ENCODE peak calls at places on chromosomes 4 and X, in six cellular contexts. One of them, this sample, is unnamed.
A peak's percentile ranks its signal among the peaks of the same experiment; 100 is the strongest.

GRCh38 chr4:85925071-85925470 is 434.8 kb downstream of the MAPK10 start:
- DNase-seq in K562: no peak
- DNase-seq in A549: no peak
- DNase-seq in IMR-90: no peak
- DNase-seq in HepG2: no peak
- DNase-seq in GM12878: no peak
- DNase-seq in this sample: no peak

GRCh38 chrX:76802698-76803097 is 375.2 kb downstream of the MAGEE1 start:
- DNase-seq in K562: no peak
- DNase-seq in A549: peak; percentile 55
- DNase-seq in IMR-90: no peak
- DNase-seq in HepG2: no peak
- DNase-seq in GM12878: no peak
- DNase-seq in this sample: no peak

GRCh38 chr4:147739239-147739823 is 7.4 kb downstream of the ARHGAP10 start:
- DNase-seq in K562: no peak
- DNase-seq in A549: no peak
- DNase-seq in IMR-90: no peak
- DNase-seq in HepG2: no peak
- DNase-seq in GM12878: no peak
- DNase-seq in this sample: no peak

GRCh38 chrX:69285401-69285871 is 120.2 kb upstream of the PJA1 start:
- DNase-seq in K562: no peak
- DNase-seq in A549: no peak
- DNase-seq in IMR-90: no peak
- DNase-seq in HepG2: no peak
- DNase-seq in GM12878: no peak
- DNase-seq in this sample: no peak

GRCh38 chrX:74422576-74423288 is 1.4 kb downstream of the SLC16A2 start:
- DNase-seq in K562: no peak
- DNase-seq in A549: no peak
- DNase-seq in IMR-90: peak; percentile 66
- DNase-seq in HepG2: peak; percentile 4
- DNase-seq in GM12878: no peak
- DNase-seq in this sample: peak; percentile 58

GRCh38 chrX:53223955-53224859 is 800 bp downstream of the KDM5C start:
- DNase-seq in K562: no peak
- DNase-seq in A549: peak; percentile 13
- DNase-seq in IMR-90: peak; percentile 85
- DNase-seq in HepG2: peak; percentile 13
- DNase-seq in GM12878: no peak
- DNase-seq in this sample: peak; percentile 28

GRCh38 chr4:154184238-154184637 is 307.4 kb downstream of the DCHS2 start:
- DNase-seq in K562: no peak
- DNase-seq in A549: no peak
- DNase-seq in IMR-90: no peak
- DNase-seq in HepG2: no peak
- DNase-seq in GM12878: no peak
- DNase-seq in this sample: no peak

GRCh38 chr4:1045595-1046201 is 34.3 kb downstream of the FGFRL1 start:
- DNase-seq in K562: no peak
- DNase-seq in A549: no peak
- DNase-seq in IMR-90: no peak
- DNase-seq in HepG2: no peak
- DNase-seq in GM12878: no peak
- DNase-seq in this sample: peak; percentile 65

GRCh38 chrX:123481908-123482873 is 250.7 kb downstream of the THOC2 start:
- DNase-seq in K562: no peak
- DNase-seq in A549: no peak
- DNase-seq in IMR-90: peak; percentile 27
- DNase-seq in HepG2: no peak
- DNase-seq in GM12878: no peak
- DNase-seq in this sample: no peak

GRCh38 chr4:150722908-150723362 is 141.0 kb downstream of the MAB21L2 start:
- DNase-seq in K562: no peak
- DNase-seq in A549: peak; percentile 40
- DNase-seq in IMR-90: no peak
- DNase-seq in HepG2: no peak
- DNase-seq in GM12878: no peak
- DNase-seq in this sample: peak; percentile 6
- TF ChIP-seq BHLHE40 in K562: no peak
- TF ChIP-seq BHLHE40 in A549: no peak
- TF ChIP-seq BHLHE40 in IMR-90: no peak
- TF ChIP-seq BHLHE40 in HepG2: no peak
- TF ChIP-seq BHLHE40 in GM12878: no peak
- TF ChIP-seq BHLHE40 in this sample: no peak

DNA sequence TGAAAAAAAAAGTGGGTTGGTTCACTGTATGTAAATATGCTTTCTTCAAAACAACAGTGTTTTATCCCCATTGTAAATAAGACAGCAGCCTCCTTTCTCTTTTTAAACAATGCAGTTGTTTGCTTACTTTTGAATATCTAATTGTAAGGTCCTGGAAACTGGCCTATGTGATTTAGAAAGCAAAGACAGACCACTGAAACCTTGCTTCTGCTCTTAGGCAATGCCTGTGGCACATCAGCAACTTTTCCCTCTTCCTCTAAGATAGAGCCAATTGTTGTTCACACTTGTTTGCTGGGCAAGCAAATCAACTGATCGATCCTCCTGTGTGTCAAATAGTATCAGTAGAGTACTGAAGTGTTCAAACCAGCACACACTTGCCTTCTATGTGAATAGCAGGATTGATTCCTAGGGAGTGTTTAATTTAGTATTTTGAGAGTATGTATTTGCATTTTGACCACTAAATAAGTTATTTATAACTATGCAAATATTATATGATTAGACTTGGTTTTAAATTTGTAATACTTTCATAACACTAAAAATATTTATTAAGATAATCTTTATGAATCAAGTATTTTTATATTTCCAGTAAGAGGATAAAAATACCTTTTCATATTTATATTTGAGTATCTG is 55.4 kb upstream of the GRPR start:
- DNase-seq in K562: no peak
- DNase-seq in A549: no peak
- DNase-seq in IMR-90: no peak
- DNase-seq in HepG2: no peak
- DNase-seq in GM12878: peak; percentile 30
- DNase-seq in this sample: no peak
- TF ChIP-seq BHLHE40 in K562: no peak
- TF ChIP-seq BHLHE40 in A549: no peak
- TF ChIP-seq BHLHE40 in IMR-90: no peak
- TF ChIP-seq BHLHE40 in HepG2: no peak
- TF ChIP-seq BHLHE40 in GM12878: no peak
- TF ChIP-seq BHLHE40 in this sample: no peak

GRCh38 chr4:11426716-11427115 is 2.0 kb downstream of the HS3ST1 start:
- DNase-seq in K562: no peak
- DNase-seq in A549: no peak
- DNase-seq in IMR-90: no peak
- DNase-seq in HepG2: no peak
- DNase-seq in GM12878: no peak
- DNase-seq in this sample: no peak
- TF ChIP-seq BHLHE40 in K562: no peak
- TF ChIP-seq BHLHE40 in A549: no peak
- TF ChIP-seq BHLHE40 in IMR-90: no peak
- TF ChIP-seq BHLHE40 in HepG2: no peak
- TF ChIP-seq BHLHE40 in GM12878: no peak
- TF ChIP-seq BHLHE40 in this sample: no peak

DNA sequence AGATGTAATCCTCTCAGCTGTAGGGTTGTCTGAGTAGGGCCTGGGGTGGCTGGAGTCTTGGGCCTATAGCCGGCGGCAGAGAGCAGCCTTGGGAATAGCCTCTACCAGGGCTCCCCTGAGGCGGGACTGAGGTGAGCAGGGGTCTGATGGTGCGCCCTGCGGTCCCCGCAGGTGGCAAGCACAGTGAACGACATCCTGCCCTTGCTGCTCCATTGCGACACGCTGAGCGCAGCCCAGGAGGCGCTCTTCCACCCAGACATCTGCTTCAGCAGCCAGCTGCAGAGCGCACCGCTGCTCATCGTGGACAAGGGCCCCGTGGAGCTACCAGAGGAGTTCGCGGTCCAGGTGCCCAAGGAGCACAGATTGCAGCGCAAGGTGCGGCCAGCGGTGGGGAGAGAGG is 317.0 kb downstream of the ADGRL3 start:
- DNase-seq in K562: no peak
- DNase-seq in A549: no peak
- DNase-seq in IMR-90: no peak
- DNase-seq in HepG2: peak; percentile 56
- DNase-seq in GM12878: no peak
- DNase-seq in this sample: no peak
- TF ChIP-seq BHLHE40 in K562: no peak
- TF ChIP-seq BHLHE40 in A549: no peak
- TF ChIP-seq BHLHE40 in IMR-90: no peak
- TF ChIP-seq BHLHE40 in HepG2: no peak
- TF ChIP-seq BHLHE40 in GM12878: no peak
- TF ChIP-seq BHLHE40 in this sample: no peak

GRCh38 chrX:130994671-130995070 is 63.5 kb upstream of the ARHGAP36 start:
- DNase-seq in K562: peak; percentile 42
- DNase-seq in A549: peak; percentile 21
- DNase-seq in IMR-90: peak; percentile 2
- DNase-seq in HepG2: no peak
- DNase-seq in GM12878: no peak
- DNase-seq in this sample: peak; percentile 56
- TF ChIP-seq BHLHE40 in K562: no peak
- TF ChIP-seq BHLHE40 in A549: no peak
- TF ChIP-seq BHLHE40 in IMR-90: no peak
- TF ChIP-seq BHLHE40 in HepG2: no peak
- TF ChIP-seq BHLHE40 in GM12878: no peak
- TF ChIP-seq BHLHE40 in this sample: no peak

DNA sequence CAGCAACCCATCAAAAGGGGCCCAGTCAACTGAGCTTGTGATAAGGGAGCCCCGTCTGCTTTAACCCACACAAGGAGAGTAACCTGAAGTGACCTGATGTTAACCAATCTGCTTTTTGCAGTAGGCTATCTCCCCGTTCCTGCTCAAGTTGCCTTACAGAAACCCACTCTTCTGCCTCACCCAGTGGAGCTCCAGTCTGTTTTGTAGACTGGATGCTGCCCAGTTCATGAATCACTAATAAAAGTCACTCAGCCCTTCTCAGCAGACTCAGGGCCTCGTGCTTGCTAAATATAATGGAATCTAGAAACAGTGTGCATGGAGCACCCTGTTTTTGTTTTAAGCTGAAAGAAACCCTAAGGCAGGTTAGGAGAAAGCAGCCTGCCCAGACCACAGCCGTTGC is 312.3 kb downstream of the FBXW7 start:
- DNase-seq in K562: no peak
- DNase-seq in A549: no peak
- DNase-seq in IMR-90: no peak
- DNase-seq in HepG2: no peak
- DNase-seq in GM12878: no peak
- DNase-seq in this sample: no peak
- TF ChIP-seq BHLHE40 in K562: no peak
- TF ChIP-seq BHLHE40 in A549: no peak
- TF ChIP-seq BHLHE40 in IMR-90: no peak
- TF ChIP-seq BHLHE40 in HepG2: no peak
- TF ChIP-seq BHLHE40 in GM12878: no peak
- TF ChIP-seq BHLHE40 in this sample: no peak

GRCh38 chr4:99934891-99935290 is 11.5 kb downstream of the DNAJB14 start:
- DNase-seq in K562: no peak
- DNase-seq in A549: no peak
- DNase-seq in IMR-90: peak; percentile 19
- DNase-seq in HepG2: no peak
- DNase-seq in GM12878: no peak
- DNase-seq in this sample: no peak
- TF ChIP-seq BHLHE40 in K562: no peak
- TF ChIP-seq BHLHE40 in A549: no peak
- TF ChIP-seq BHLHE40 in IMR-90: no peak
- TF ChIP-seq BHLHE40 in HepG2: no peak
- TF ChIP-seq BHLHE40 in GM12878: no peak
- TF ChIP-seq BHLHE40 in this sample: no peak

GRCh38 chr4:4456351-4456750 is 69.4 kb downstream of the NSG1 start:
- DNase-seq in K562: no peak
- DNase-seq in A549: no peak
- DNase-seq in IMR-90: no peak
- DNase-seq in HepG2: peak; percentile 17
- DNase-seq in GM12878: no peak
- DNase-seq in this sample: no peak
- TF ChIP-seq BHLHE40 in K562: no peak
- TF ChIP-seq BHLHE40 in A549: no peak
- TF ChIP-seq BHLHE40 in IMR-90: no peak
- TF ChIP-seq BHLHE40 in HepG2: no peak
- TF ChIP-seq BHLHE40 in GM12878: no peak
- TF ChIP-seq BHLHE40 in this sample: no peak

DNA sequence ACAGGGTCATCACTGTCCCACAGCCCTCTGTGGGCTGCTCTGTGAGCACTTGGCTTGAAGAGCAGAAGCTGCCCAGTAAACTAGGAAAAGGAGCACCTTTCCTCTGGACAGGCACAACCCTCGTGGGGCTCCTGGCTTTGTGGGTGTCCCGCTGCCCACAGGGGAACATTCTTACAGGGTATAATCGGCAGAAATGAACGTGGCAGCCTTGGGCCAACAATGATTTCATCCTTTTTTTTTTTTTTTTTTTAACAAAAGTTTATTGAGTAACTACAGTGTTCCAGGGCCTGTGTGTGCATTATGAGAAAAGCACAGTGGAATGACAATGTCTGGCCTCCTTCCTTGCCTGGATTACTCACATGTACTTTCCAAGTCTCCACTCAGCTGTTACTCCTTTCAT is 197.2 kb downstream of the PDGFC start:
- DNase-seq in K562: no peak
- DNase-seq in A549: peak; percentile 49
- DNase-seq in IMR-90: peak; percentile 96
- DNase-seq in HepG2: peak; percentile 34
- DNase-seq in GM12878: no peak
- DNase-seq in this sample: no peak
- TF ChIP-seq BHLHE40 in K562: no peak
- TF ChIP-seq BHLHE40 in A549: no peak
- TF ChIP-seq BHLHE40 in IMR-90: peak; percentile 52
- TF ChIP-seq BHLHE40 in HepG2: no peak
- TF ChIP-seq BHLHE40 in GM12878: no peak
- TF ChIP-seq BHLHE40 in this sample: no peak

GRCh38 chrX:67697452-67697851 is 153.6 kb downstream of the AR start:
- DNase-seq in K562: no peak
- DNase-seq in A549: no peak
- DNase-seq in IMR-90: no peak
- DNase-seq in HepG2: no peak
- DNase-seq in GM12878: no peak
- DNase-seq in this sample: no peak
- TF ChIP-seq BHLHE40 in K562: no peak
- TF ChIP-seq BHLHE40 in A549: no peak
- TF ChIP-seq BHLHE40 in IMR-90: no peak
- TF ChIP-seq BHLHE40 in HepG2: no peak
- TF ChIP-seq BHLHE40 in GM12878: no peak
- TF ChIP-seq BHLHE40 in this sample: no peak

This sample was measured in HEK293T.